ENCODE peak calls at places on chromosomes 11 and 22, in seven cellular contexts. G is suprapubic skin, Y is neuronal stem cell, B is thoracic aorta, X is ovary, W is right lobe of liver, M is fibroblast of lung. Q is an unnamed sample.

GRCh38 chr22:29600846-29601245 is 2.6 kb upstream of the NF2 start:
- DNase-seq in G (no peak), Y (no peak), B (no peak), X (no peak), W (no peak), M (no peak), Q (no peak)

GRCh38 chr11:75240381-75241035 is at the start of gene TPBGL:
- DNase-seq in G (no peak), Y (peak; percentile 57), B (no peak), X (peak; percentile 60), W (peak; percentile 50), M (peak; percentile 6), Q (no peak)

GRCh38 chr11:64263021-64263946 is 12.0 kb downstream of the PLCB3 start:
- DNase-seq in G (no peak), Y (no peak), B (no peak), X (no peak), W (no peak), M (peak; percentile 70), Q (no peak)

GRCh38 chr11:77153276-77154185 is 25.5 kb downstream of the MYO7A start:
- DNase-seq in G (no peak), Y (no peak), B (no peak), X (no peak), W (peak; percentile 34), M (no peak), Q (no peak)

GRCh38 chr11:38553033-38553432 is 1955.0 kb upstream of the RAG2 start:
- DNase-seq in G (no peak), Y (no peak), B (no peak), X (no peak), W (no peak), M (peak; percentile 50), Q (no peak)

GRCh38 chr11:67357831-67358555 is 4.6 kb upstream of the POLD4 start:
- DNase-seq in G (no peak), Y (no peak), B (no peak), X (no peak), W (no peak), M (peak; percentile 82), Q (no peak)

GRCh38 chr11:61532136-61533038 is 23.8 kb downstream of the LRRC10B start:
- DNase-seq in G (no peak), Y (no peak), B (no peak), X (no peak), W (no peak), M (no peak), Q (no peak)

GRCh38 chr11:108340958-108341357 is 118.1 kb downstream of the ATM start:
- DNase-seq in G (no peak), Y (no peak), B (no peak), X (no peak), W (no peak), M (no peak), Q (no peak)

GRCh38 chr11:74909812-74910211 is 39.1 kb downstream of the XRRA1 start:
- DNase-seq in G (no peak), Y (no peak), B (no peak), X (no peak), W (no peak), M (no peak), Q (no peak)

GRCh38 chr11:11770274-11770673 is 71.5 kb upstream of the USP47 start:
- DNase-seq in G (no peak), Y (no peak), B (no peak), X (no peak), W (no peak), M (no peak), Q (no peak)

GRCh38 chr11:115222863-115223530 is 281.2 kb downstream of the CADM1 start:
- DNase-seq in G (no peak), Y (no peak), B (no peak), X (no peak), W (no peak), M (no peak), Q (no peak)

GRCh38 chr22:48869161-48869560 is 958.5 kb downstream of the BRD1 start:
- DNase-seq in G (no peak), Y (no peak), B (no peak), X (no peak), W (no peak), M (no peak), Q (no peak)

GRCh38 chr11:72842644-72843330 is 28.6 kb downstream of the ATG16L2 start:
- DNase-seq in G (no peak), Y (no peak), B (no peak), X (no peak), W (no peak), M (no peak), Q (no peak)

GRCh38 chr22:36563898-36564297 is 34.9 kb upstream of the EIF3D start:
- DNase-seq in G (no peak), Y (no peak), B (no peak), X (no peak), W (no peak), M (no peak), Q (no peak)

GRCh38 chr11:44327730-44328691 is 18.1 kb upstream of the ALX4 start:
- DNase-seq in G (no peak), Y (no peak), B (no peak), X (no peak), W (no peak), M (no peak), Q (no peak)

GRCh38 chr22:29503811-29504372 is 23.9 kb downstream of the NEFH start:
- DNase-seq in G (no peak), Y (no peak), B (no peak), X (peak; percentile 62), W (no peak), M (peak; percentile 74), Q (no peak)

GRCh38 chr11:23502821-23503220 is 642.5 kb upstream of the CCDC179 start:
- DNase-seq in G (no peak), Y (no peak), B (no peak), X (no peak), W (no peak), M (peak; percentile 57), Q (no peak)

GRCh38 chr22:29300807-29301601 is 5.4 kb upstream of the GAS2L1 start:
- DNase-seq in G (no peak), Y (no peak), B (no peak), X (peak; percentile 20), W (no peak), M (no peak), Q (no peak)

DNA sequence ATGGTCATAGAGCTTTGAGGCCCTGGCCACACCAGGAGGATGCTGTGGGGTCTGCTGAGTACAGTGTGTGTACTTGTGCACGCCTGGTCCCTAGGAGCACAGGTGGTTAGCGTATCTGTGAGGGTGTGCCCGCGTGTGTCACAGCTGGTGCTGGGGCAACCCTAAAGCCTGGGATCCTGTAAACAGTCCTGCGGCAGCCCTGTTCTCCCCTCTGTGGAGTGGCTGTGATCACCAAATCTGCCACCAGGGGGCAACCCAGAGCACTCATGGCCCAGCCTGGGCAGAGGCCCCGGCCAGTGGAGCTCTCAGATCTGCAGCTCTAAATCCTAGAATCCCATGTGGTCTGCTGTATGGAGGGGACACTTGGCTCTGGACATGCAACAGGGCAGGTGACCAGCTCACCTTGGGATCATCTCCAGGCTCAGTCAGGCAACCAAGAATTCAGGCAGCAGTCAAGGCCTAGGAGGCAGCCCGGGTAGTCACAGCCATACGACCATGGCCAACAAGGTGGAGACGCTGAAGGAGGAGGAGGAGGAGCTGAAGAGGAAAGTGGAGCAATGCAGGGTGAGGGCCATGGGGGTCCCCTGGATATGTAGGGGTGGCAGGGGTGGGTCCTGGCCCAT is 3.9 kb downstream of the SH3BP1 start:
- DNase-seq in G (peak; percentile 89), Y (peak; percentile 79), B (peak; percentile 47), X (peak; percentile 91), W (peak; percentile 82), M (peak; percentile 29), Q (no peak)
- H3K4me3 ChIP-seq in G (no peak overlapping the region), Y (no peak overlapping the region), B (no peak overlapping the region), X (no peak overlapping the region), W (no peak overlapping the region), M (no peak overlapping the region), Q (no peak overlapping the region)

GRCh38 chr11:93686812-93687211 is 25.3 kb downstream of the CEP295 start:
- DNase-seq in G (no peak), Y (no peak), B (no peak), X (no peak), W (no peak), M (peak; percentile 63), Q (no peak)

GRCh38 chr11:93685196-93685595 is 23.7 kb downstream of the CEP295 start:
- DNase-seq in G (no peak), Y (no peak), B (no peak), X (no peak), W (no peak), M (peak; percentile 6), Q (no peak)

GRCh38 chr11:93686226-93686625 is 24.7 kb downstream of the CEP295 start:
- DNase-seq in G (no peak), Y (no peak), B (no peak), X (no peak), W (no peak), M (no peak), Q (no peak)

GRCh38 chr11:93694109-93694508 is 32.6 kb downstream of the CEP295 start:
- DNase-seq in G (no peak), Y (no peak), B (no peak), X (no peak), W (no peak), M (no peak), Q (no peak)

GRCh38 chr11:93689166-93689734 is 27.8 kb downstream of the CEP295 start:
- DNase-seq in G (no peak), Y (no peak), B (no peak), X (no peak), W (no peak), M (no peak), Q (no peak)
- H3K36me3 ChIP-seq in G (peaks cover 68% of the 10 kb centered on the region), Y (peaks cover 92% of the 10 kb centered on the region), B (peaks cover 34% of the 10 kb centered on the region), X (no peaks in the 10 kb centered on the region), W (peaks cover 11% of the 10 kb centered on the region), M (peaks cover 3% of the 10 kb centered on the region), Q (peaks cover 61% of the 10 kb centered on the region)

DNA sequence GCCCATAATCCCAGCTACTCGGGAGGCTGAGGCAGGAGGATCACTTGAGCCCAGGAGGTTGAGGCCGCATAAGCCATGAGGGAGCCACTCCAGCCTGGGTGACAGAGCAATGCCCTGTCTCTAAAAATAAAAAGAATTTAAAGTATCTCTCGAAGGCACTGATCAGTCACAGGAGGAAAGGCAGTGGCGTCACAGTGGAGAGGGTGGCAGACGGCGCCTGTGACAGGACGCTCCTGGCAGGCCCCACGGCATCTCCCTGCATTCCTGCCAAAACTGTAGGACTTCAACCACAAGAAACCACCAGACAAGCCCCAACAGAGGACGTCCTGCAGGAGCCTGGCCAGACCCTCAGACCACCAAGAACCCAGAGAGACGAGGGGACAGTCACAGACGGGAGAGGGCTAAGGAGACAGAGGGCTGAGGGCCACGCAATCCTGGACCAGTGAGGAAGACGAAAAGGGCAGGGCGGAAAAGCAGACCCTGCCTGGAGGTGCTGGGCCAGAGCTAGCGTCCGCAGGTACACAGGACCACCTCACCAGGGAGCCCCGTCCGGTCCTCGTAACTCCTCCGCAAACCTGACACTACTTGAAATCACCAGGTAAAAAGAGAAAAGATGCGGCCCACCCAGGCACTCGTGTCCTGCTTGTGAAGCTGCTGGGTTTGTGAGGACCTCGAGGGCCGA is 5.9 kb downstream of the RNH1 start:
- DNase-seq in G (no peak), Y (no peak), B (no peak), X (no peak), W (no peak), M (no peak), Q (no peak)
- H3K27ac ChIP-seq in G (no peak overlapping the region), Y (no peak overlapping the region), B (no peak overlapping the region), X (no peak overlapping the region), W (no peak overlapping the region), M (no peak overlapping the region), Q (no peak overlapping the region)

DNA sequence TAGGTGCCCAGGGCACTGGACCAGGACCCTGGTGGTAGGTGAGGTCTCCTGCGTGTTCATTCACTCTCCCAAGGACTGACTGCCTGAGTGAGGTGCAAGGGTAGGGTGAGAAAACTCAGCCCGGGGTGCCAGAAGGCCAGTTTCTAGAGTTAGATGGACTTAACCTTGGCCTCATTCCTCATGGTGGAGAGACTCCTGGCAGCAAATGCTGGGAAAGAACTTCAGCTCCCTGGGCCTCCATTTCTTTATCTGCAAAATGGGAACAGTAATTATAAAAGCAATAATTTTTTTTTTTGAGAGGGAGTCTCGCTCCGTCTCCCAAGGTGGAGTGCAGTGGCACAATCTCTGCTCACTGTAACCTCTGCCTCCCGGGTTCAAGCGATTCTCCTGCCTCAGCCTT is 47.7 kb downstream of the TRIOBP start:
- DNase-seq in G (no peak), Y (no peak), B (no peak), X (no peak), W (no peak), M (no peak), Q (no peak)
- H3K4me3 ChIP-seq in G (no peak overlapping the region), Y (no peak overlapping the region), B (no peak overlapping the region), X (no peak overlapping the region), W (no peak overlapping the region), M (peak overlapping the region; percentile 78), Q (no peak overlapping the region)